ENCODE peak calls at places on chromosomes 6 and 20, in four cellular contexts. Q is nephron progenitor cell, F is GM06990, G is psoas muscle. P is an unnamed sample.
A peak's percentile ranks its signal among the peaks of the same experiment; 100 is the strongest.

GRCh38 chr6:108001696-108002231 is 43.8 kb upstream of the SEC63 start:
- DNase-seq in G (no peak), Q (no peak), F (no peak), P (no peak)

GRCh38 chr6:31493875-31494694 is 3.9 kb upstream of the MICB start:
- DNase-seq in Q (peak; percentile 87), G (peak; percentile 80), F (peak; percentile 87), P (peak; percentile 92)

GRCh38 chr20:58021481-58021880 is 207.0 kb downstream of the ANKRD60 start:
- DNase-seq in Q (peak; percentile 51), G (peak; percentile 78), F (no peak), P (peak; percentile 49)

GRCh38 chr6:150307520-150307919 is 61.3 kb upstream of the IYD start:
- DNase-seq in G (no peak), Q (no peak), F (no peak), P (no peak)

GRCh38 chr6:75611011-75611701 is 9.5 kb downstream of the SENP6 start:
- DNase-seq in Q (no peak), F (no peak), G (no peak), P (no peak)

GRCh38 chr6:84764332-84765049 is at the start of gene TBX18:
- DNase-seq in F (no peak), Q (peak; percentile 95), G (peak; percentile 89), P (peak; percentile 96)

GRCh38 chr6:140311146-140311545 is 936.7 kb upstream of the CITED2 start:
- DNase-seq in F (no peak), Q (no peak), G (no peak), P (no peak)

GRCh38 chr6:169857343-169858292 is 106.2 kb downstream of the ERMARD start:
- DNase-seq in Q (no peak), F (no peak), G (no peak), P (no peak)

GRCh38 chr6:49336514-49337131 is 126.4 kb downstream of the MMUT start:
- DNase-seq in Q (no peak), G (no peak), F (no peak), P (no peak)

GRCh38 chr6:53361549-53362031 is 12.8 kb upstream of the ELOVL5 start:
- DNase-seq in Q (no peak), G (no peak), F (peak; percentile 57), P (no peak)

GRCh38 chr6:169805242-169805838 is 53.9 kb downstream of the ERMARD start:
- DNase-seq in G (no peak), Q (no peak), F (no peak), P (no peak)

GRCh38 chr20:11271319-11271718 is 597.5 kb upstream of the JAG1 start:
- DNase-seq in G (no peak), Q (peak; percentile 43), F (no peak), P (peak; percentile 68)
- TF ChIP-seq CTCF in G (no peak), Q (no peak), F (peak; percentile 29), P (peak; percentile 52)

DNA sequence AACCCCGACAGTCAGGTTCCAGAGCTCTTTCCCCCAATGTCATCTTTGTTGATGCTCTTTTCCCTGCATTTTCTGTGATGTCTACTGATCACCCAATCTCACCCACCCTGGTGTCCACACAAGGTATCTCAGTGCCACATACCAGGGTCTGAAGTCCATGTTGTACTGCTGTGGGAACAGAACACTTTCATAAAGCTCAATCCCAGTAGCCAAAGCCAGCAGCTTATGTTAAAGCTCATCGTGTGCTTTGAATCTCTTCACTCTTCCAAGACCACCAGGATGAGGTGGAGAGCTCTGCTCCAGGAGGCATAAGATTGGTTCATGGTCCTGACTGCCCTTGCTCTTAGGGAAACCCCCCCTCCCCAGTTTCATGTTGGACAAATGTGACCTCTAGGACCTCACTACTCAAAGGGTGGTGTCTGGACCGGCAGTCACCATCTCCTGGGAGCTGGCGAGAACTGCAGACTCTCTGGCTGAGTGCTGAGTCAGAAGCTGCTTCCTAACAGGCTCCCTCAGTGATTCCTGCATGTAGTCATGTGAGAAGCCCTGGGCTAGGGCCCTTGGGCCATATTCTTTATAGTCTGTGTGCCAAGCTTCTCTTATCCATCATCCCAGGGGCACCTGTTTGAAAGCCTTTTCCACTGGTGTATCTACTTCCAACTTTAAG is 13.4 kb upstream of the CPNE5 start:
- DNase-seq in Q (no peak), G (peak; percentile 56), F (no peak), P (no peak)
- TF ChIP-seq CTCF in Q (no peak), G (peak; percentile 7), F (no peak), P (no peak)

GRCh38 chr20:34076952-34077351 is 35.1 kb downstream of the EIF2S2 start:
- DNase-seq in F (no peak), Q (no peak), G (no peak), P (no peak)

GRCh38 chr20:34078540-34078939 is 33.5 kb downstream of the EIF2S2 start:
- DNase-seq in F (no peak), Q (no peak), G (no peak), P (no peak)

GRCh38 chr20:34082232-34082887 is 29.7 kb downstream of the EIF2S2 start:
- DNase-seq in Q (no peak), F (no peak), G (no peak), P (no peak)

GRCh38 chr20:34083137-34083536 is 28.9 kb downstream of the EIF2S2 start:
- DNase-seq in G (peak; percentile 78), F (no peak), Q (no peak), P (no peak)

GRCh38 chr20:34079818-34080217 is 32.2 kb downstream of the EIF2S2 start:
- DNase-seq in Q (no peak), G (no peak), F (no peak), P (no peak)
- TF ChIP-seq CTCF in Q (no peak), G (no peak), F (no peak), P (no peak)

DNA sequence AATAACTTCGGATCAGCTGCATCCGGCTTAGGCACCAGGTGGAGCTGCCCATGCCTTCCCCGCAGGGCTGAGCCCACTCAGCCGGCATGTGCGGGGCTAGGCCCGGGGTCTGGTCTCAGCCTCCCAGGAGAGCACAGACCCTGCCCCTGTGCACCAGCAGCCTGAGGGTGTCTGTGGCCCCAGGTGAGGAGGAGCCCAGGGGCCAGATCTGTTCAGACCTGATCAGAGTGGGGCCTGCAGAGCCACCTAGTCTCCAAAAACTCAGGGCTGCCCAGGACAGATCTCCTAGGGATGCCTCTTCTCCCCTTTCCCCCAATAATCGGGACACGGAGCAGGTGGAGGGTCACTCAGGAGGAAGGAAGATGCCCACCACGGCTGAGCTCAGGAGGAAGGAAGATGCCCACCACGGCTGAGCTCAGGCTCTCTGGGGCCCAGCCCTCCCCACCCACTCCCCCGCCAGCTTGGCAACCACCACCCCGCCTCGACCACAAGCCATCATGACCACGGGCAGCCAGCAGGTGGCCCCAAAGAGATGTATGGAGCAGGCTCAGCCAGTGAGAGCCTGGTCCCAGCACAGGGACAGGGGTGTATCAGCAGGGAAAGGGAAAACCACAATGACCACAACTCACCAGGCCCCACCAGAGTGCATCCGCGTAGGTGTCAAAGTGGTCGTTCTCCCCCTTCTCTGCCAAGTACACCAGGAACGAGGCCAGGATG is 30.5 kb downstream of the KCNQ2 start:
- DNase-seq in Q (peak; percentile 65), G (peak; percentile 61), F (peak; percentile 71), P (peak; percentile 76)
- TF ChIP-seq CTCF in Q (peak; percentile 23), G (peak; percentile 31), F (peak; percentile 83), P (peak; percentile 27)

GRCh38 chr6:160254467-160255312 is 3.9 kb downstream of the SLC22A2 start:
- DNase-seq in F (no peak), G (no peak), Q (no peak), P (no peak)
- TF ChIP-seq CTCF in F (no peak), G (no peak), Q (no peak), P (no peak)

GRCh38 chr6:98944598-98945011 is 3.1 kb downstream of the FBXL4 start:
- DNase-seq in G (no peak), Q (no peak), F (no peak), P (no peak)
- TF ChIP-seq CTCF in G (no peak), Q (no peak), F (no peak), P (no peak)

GRCh38 chr6:15248451-15249370 is 2.8 kb downstream of the JARID2 start:
- DNase-seq in Q (peak; percentile 94), G (peak; percentile 94), F (peak; percentile 94), P (peak; percentile 94)

GRCh38 chr6:15249371-15250019 is 3.6 kb downstream of the JARID2 start:
- DNase-seq in G (no peak), Q (no peak), F (no peak), P (no peak)

GRCh38 chr6:15246217-15247211 is 645 bp downstream of the JARID2 start:
- DNase-seq in F (no peak), Q (no peak), G (no peak), P (no peak)

GRCh38 chr6:15247214-15247749 is 1.4 kb downstream of the JARID2 start:
- DNase-seq in Q (no peak), G (no peak), F (no peak), P (no peak)

DNA sequence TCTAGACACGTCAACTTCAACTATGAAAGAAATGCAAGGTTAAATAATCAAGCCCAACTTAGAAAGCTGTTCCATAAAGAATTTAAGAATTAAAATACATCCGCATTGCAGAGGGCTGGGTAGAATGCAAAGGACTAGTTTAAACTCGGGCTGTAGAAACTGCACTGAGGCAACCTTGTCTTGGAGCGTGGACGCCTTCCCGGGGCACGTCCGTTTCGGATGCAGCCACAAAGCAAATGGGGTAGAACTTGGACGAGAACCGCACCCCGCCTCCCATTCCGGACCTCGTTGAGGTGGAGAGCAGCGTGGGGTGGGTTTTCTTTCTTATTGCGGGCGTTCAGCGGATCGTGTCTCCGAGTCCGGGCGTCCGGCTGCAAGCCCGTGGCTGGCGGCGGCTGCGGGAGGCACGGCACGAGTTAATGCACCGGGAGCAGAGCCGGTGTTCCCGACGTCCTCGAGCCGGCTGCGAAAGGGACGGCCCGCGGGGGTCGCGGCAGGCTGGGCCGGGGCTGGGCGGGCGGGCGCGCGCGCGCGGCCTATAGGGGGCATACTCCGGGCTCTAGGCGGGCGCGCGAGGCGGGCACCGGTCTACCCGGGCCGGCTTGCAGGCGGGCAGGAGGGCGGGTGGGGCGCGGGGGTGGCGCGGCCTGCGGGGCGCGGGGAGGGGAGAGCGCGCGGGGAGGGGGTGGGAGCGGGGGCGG is 2.0 kb downstream of the JARID2 start:
- DNase-seq in F (peak; percentile 67), G (peak; percentile 60), Q (peak; percentile 72), P (peak; percentile 77)
- TF ChIP-seq CTCF in F (no peak), G (peak; percentile 44), Q (no peak), P (peak; percentile 34)

DNA sequence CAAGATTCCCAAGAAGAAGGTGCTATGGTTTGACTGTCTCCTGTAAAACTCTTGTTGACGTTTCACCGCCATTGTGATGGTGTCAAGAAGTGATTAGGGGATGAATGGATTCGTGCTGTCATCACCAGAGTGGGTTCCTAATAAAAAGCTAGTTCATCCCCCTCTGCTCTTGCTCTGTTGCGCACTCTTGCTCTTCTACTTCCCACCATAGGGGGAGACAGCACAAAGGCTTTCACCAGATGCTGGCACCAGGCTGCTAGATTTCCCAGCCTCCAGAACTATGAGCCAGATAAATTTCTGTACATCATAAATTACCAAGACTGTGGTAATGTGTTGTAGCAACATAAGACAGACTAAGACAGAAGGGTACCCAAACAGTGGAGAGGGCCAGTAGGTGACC is 21.6 kb upstream of the CCDC28A start:
- DNase-seq in F (no peak), G (no peak), Q (no peak), P (no peak)
- TF ChIP-seq CTCF in F (peak; percentile 4), G (no peak), Q (peak; percentile 25), P (no peak)